ENCODE peak calls at places on chromosomes 6 and 20, in five cellular contexts. T is K562, A is HCT116, J is HepG2, U is GM12878. D is an unnamed sample.

GRCh38 chr6:9690388-9690787 is 724.5 kb downstream of the TFAP2A start:
- DNase-seq in J (no peak), U (no peak), T (no peak), A (no peak), D (no peak)

GRCh38 chr6:137811121-137811911 is 55.7 kb upstream of the TNFAIP3 start:
- DNase-seq in J (peak; percentile 90), A (peak; percentile 55), U (peak; percentile 95), T (peak; percentile 92), D (no peak)

GRCh38 chr20:63701051-63701328 is 4.5 kb downstream of the TNFRSF6B start:
- DNase-seq in A (no peak), U (no peak), J (no peak), T (no peak), D (no peak)

GRCh38 chr6:158861686-158862381 is 42.7 kb upstream of the EZR start:
- DNase-seq in J (no peak), T (no peak), A (no peak), U (no peak), D (no peak)

GRCh38 chr6:156866181-156866862 is 89.1 kb downstream of the ARID1B start:
- DNase-seq in T (no peak), U (no peak), A (no peak), J (no peak), D (no peak)

GRCh38 chr6:87730310-87730709 is 28.3 kb upstream of the AKIRIN2 start:
- DNase-seq in A (no peak), T (no peak), U (no peak), J (peak; percentile 55), D (no peak)

GRCh38 chr6:37490466-37491015 is 9.2 kb downstream of the CCDC167 start:
- DNase-seq in U (no peak), J (no peak), A (no peak), T (no peak), D (peak; percentile 49)

GRCh38 chr6:139376054-139376355 is 1.6 kb upstream of the CITED2 start:
- DNase-seq in U (peak; percentile 38), T (peak; percentile 73), J (no peak), A (no peak), D (no peak)

GRCh38 chr20:44615876-44616603 is 33.7 kb downstream of the PKIG start:
- DNase-seq in T (no peak), U (no peak), J (no peak), A (no peak), D (no peak)

DNA sequence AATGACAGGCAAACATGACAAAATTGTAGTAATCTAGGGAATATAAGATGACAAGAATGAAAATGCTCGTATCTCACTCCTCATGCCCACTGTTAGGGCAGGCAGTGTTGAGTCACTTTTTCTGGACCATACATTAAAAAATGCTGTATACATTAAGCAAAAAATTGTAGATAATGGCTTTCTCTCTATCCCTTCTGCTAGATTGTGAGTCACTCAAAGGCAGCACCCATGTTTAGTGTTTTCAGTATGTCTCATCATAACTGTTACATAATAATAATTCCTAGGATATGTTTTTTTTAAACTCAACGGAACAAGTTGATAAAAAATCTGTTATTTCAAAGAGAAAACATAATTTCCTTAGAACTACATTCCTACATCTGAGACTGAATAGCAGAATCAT is 199.2 kb downstream of the TENT5A start:
- DNase-seq in J (no peak), U (no peak), A (no peak), T (no peak), D (no peak)
- TF ChIP-seq YY1 in J (no peak), U (no peak), A (no peak), T (no peak), D (no peak)

GRCh38 chr6:142265476-142265875 is 36.3 kb upstream of the ADGRG6 start:
- DNase-seq in A (no peak), T (no peak), J (peak; percentile 96), U (no peak), D (no peak)

GRCh38 chr6:142262231-142262630 is 39.6 kb upstream of the ADGRG6 start:
- DNase-seq in A (no peak), U (no peak), T (no peak), J (no peak), D (no peak)

GRCh38 chr6:142258757-142259156 is 43.0 kb upstream of the ADGRG6 start:
- DNase-seq in J (no peak), U (no peak), A (no peak), T (no peak), D (no peak)

GRCh38 chr6:142258305-142258704 is 43.5 kb upstream of the ADGRG6 start:
- DNase-seq in A (no peak), T (no peak), J (no peak), U (no peak), D (no peak)

DNA sequence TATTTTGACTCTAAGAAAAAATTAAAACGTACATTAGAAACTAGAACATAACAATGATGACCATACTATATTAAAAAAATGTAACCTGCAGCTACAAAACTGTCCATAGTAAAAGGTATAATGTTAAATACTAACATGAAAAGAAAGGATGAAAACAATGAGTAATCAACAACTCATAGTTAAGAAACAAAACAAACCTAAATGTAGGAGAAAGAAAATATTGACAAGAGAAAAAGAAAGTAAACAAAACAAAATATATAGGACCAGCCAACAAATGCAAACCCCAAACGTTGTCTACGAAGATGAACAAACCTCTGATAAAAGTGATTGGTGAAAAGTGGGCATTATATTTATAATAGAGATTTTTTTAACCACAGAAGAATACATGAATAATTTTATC is 41.1 kb upstream of the ADGRG6 start:
- DNase-seq in A (no peak), U (no peak), J (no peak), T (no peak), D (no peak)
- TF ChIP-seq REST in A (no peak), U (no peak), J (no peak), T (no peak), D (no peak)

DNA sequence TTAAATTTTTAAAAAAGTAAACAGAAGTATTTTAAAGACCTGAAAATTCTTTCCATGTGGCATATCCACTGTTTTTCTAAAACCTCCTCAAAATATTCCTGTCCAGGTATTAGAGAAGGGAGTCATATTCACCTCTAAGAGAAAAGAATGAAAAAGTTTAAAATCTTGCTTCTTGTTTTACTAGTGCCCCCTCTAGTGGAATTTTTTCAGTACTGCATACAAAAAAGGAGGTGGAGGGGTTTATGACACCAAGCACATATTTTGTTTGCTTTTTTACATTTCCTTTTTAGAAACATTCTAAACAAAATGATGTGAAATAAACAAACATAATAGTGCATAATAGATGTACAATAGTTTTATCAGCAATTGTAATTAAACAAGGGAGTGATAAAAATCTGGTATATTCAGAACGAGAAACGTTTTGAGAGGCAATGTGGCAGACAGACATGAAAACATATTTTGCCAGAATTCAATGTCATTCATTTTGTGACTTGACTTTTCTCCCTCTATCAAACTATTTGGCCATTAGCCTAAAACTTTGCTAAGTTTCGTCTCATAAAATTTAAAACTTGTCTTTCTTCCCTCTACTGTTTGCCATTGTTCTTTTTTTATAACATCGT is 111.0 kb upstream of the TFAP2D start:
- DNase-seq in U (no peak), T (peak; percentile 47), A (peak; percentile 2), J (peak; percentile 41), D (peak; percentile 14)
- TF ChIP-seq YY1 in U (no peak), T (no peak), A (no peak), J (no peak), D (no peak)

GRCh38 chr6:122438975-122439374 is 32.6 kb downstream of the SERINC1 start:
- DNase-seq in A (no peak), J (no peak), T (peak; percentile 7), U (no peak), D (no peak)
- TF ChIP-seq REST in A (no peak), J (no peak), T (no peak), U (no peak), D (no peak)

GRCh38 chr6:169536446-169537170 is 165.2 kb downstream of the WDR27 start:
- DNase-seq in J (peak; percentile 16), A (no peak), T (no peak), U (no peak), D (no peak)

GRCh38 chr6:169542491-169542890 is 159.3 kb downstream of the WDR27 start:
- DNase-seq in U (no peak), A (no peak), T (no peak), J (no peak), D (no peak)

GRCh38 chr6:169533656-169534421 is 168.0 kb downstream of the WDR27 start:
- DNase-seq in T (no peak), A (no peak), U (no peak), J (no peak), D (no peak)

GRCh38 chr6:169543704-169544103 is 158.1 kb downstream of the WDR27 start:
- DNase-seq in A (no peak), T (no peak), J (no peak), U (no peak), D (no peak)

DNA sequence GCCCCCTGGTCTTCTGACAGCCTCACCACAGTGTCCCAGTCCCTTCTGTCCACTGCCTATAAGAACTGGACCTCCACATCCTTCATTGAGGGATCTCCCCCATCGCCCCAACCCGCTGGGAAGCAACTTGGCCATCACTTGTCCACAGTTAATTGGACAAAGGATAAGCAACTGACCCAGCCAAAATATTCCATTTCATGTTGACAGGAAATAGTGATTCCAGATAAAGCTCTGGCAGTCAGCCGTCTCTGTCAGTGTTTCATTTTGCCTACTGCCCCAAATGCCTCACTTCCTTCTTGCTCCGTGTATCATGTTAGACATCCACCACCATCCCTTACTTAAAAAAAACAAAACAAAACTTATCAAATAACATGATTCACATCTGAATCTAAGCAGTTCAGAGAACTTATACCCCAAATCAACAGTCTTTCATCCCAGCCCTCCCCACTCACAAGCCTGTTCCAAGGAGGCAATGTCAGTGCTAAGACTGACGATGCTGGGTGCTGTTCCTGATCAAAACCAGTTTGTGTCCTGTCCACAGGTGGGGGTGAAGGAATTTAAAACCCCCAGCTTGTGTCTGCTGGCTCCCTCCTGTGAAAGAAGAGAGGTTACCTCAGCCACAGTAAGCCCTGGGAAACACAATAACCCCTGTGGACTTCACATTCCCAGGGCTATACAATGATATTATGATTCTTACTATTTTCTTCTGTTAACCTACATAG is 162.5 kb downstream of the WDR27 start:
- DNase-seq in T (no peak), A (no peak), J (no peak), U (no peak), D (no peak)
- TF ChIP-seq YY1 in T (no peak), A (no peak), J (no peak), U (no peak), D (no peak)

GRCh38 chr20:8414611-8415274 is 282.7 kb downstream of the PLCB1 start:
- DNase-seq in A (peak; percentile 6), U (peak; percentile 61), J (peak; percentile 81), T (no peak), D (no peak)
- TF ChIP-seq REST in A (no peak), U (no peak), J (no peak), T (no peak), D (no peak)

DNA sequence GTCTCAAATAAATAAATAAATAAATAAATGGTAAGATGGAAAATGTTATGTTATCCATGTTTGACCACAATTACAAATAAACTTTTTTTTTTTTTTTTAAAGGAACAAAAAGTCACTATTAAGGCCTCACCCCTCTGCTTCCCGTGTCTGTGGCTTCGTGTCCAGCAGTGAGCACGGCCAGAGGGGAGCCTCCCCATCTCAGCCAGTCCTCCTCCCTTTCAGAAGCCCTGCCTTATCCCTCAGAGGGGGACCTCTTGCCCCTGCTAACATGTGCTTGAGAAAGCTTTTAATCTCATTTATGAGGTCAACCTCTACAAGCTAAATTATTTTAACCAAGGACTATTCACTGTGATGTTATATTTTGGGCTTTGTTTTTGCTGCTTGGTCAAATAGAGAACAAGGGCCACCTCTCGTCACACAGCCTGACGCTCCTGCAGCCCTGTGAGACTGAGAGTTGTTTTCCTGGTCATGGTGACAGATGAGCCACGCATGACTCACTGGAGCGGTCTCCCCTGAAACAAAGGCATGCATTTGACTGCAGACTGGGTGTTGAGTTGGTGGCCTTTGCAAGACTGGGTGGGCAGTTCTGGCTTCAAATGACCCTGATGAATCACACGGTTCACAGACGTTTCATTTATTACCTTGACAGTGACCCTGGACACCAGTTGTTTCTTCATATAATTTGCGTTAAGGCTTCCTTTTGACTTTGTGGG is 131.8 kb downstream of the TIAM2 start:
- DNase-seq in J (peak; percentile 93), U (no peak), A (peak; percentile 93), T (peak; percentile 35), D (no peak)
- TF ChIP-seq YY1 in J (no peak), U (no peak), A (no peak), T (no peak), D (no peak)